ENCODE peak calls at places on chromosomes 4 and X, in ten cellular contexts. J is breast epithelium, E is tibial nerve, L is HCT116, B is Peyer's patch, N is vagina, Q is testis, K is esophagus muscularis mucosa, X is IMR-90, S is heart left ventricle. O is an unnamed sample.
A peak's percentile ranks its signal among the peaks of the same experiment; 100 is the strongest.

GRCh38 chr4:5399790-5400421 is 308.5 kb downstream of the EVC2 start:
- DNase-seq in S (no peak), X (peak; percentile 38), Q (peak; percentile 22), B (no peak), L (peak; percentile 8), N (no peak), E (no peak), J (no peak), K (no peak), O (peak; percentile 15)

GRCh38 chr4:80036949-80037348 is 36.1 kb downstream of the ANTXR2 start:
- DNase-seq in B (no peak), X (peak; percentile 77), S (no peak), E (no peak), K (no peak), N (no peak), J (no peak), L (no peak), Q (peak; percentile 25), O (peak; percentile 20)

GRCh38 chrX:36462142-36462541 is 542.6 kb downstream of the CFAP47 start:
- DNase-seq in S (no peak), N (no peak), E (no peak), J (no peak), Q (no peak), K (no peak), B (no peak), L (no peak), X (no peak), O (no peak)

GRCh38 chr4:15035152-15035551 is 32.9 kb downstream of the CPEB2 start:
- DNase-seq in J (no peak), X (peak; percentile 70), Q (no peak), L (no peak), K (no peak), S (no peak), E (no peak), N (no peak), B (no peak), O (no peak)

GRCh38 chr4:40514409-40515025 is 115.1 kb downstream of the RBM47 start:
- DNase-seq in B (peak; percentile 51), L (no peak), E (no peak), K (no peak), N (no peak), S (no peak), J (no peak), X (no peak), Q (no peak), O (no peak)

GRCh38 chrX:113929004-113929403 is 654.9 kb upstream of the HTR2C start:
- DNase-seq in N (no peak), X (peak; percentile 10), Q (peak; percentile 37), K (no peak), J (no peak), E (no peak), B (no peak), L (peak; percentile 43), S (no peak), O (peak; percentile 16)

GRCh38 chrX:69066021-69066757 is 99.1 kb downstream of the PJA1 start:
- DNase-seq in X (no peak), J (no peak), S (no peak), N (no peak), L (no peak), E (no peak), B (no peak), Q (no peak), K (no peak), O (peak; percentile 25)

GRCh38 chr4:4182835-4183568 is 43.7 kb downstream of the OTOP1 start:
- DNase-seq in L (peak; percentile 7), X (no peak), B (no peak), N (no peak), E (no peak), S (no peak), K (no peak), J (no peak), Q (peak; percentile 51), O (no peak)

GRCh38 chr4:168769416-168769815 is 240.6 kb downstream of the CBR4 start:
- DNase-seq in S (no peak), Q (no peak), K (no peak), X (peak; percentile 80), N (no peak), B (no peak), L (no peak), E (no peak), J (no peak), O (no peak)

DNA sequence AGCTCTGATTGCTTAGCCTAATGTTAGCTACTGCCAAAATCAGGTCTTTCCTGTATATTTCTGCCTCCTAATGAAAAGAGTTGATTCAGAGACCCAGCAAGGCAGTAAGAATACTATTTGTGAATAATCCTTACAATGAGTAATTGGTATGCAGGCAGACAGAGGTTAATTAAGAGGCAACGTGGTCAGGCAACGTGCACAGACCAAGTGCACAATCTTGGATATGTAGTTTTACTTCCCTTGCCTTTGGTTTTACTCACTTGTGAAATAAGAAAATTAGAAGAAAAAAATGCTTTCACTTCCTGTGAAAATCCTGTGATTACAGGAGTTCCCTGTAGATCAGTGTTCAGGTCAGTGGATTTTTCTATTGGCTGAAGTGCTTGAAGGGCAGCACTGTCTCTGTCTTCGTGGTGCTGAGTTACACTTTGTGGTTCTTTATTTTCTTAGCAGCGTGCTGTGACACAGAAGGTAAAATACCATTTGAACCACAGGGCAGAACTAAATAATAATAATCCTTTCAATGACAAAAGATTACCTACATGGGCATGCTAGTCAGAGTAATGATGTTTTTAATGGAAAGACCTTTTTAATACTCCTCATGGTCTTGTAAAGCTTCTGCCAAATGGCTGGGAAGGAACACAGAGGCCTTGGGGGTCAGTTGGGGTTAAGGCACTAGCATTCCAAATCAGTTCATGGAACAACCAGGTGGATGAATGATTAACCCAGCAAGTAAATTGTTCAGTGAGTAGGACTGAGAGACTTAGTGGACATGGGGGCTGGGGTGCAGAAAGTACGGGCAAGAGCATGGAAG is 430.9 kb downstream of the MAPK10 start:
- DNase-seq in B (no peak), S (no peak), Q (no peak), X (peak; percentile 47), K (no peak), J (no peak), L (no peak), N (no peak), E (no peak), O (no peak)
- H3K4me1 ChIP-seq in B (peaks cover 21% of the 10 kb centered on the region), S (peaks cover 50% of the 10 kb centered on the region), Q (no peaks in the 10 kb centered on the region), X (peaks cover 10% of the 10 kb centered on the region), K (peaks cover 30% of the 10 kb centered on the region), J (no peaks in the 10 kb centered on the region), L (peaks cover 4% of the 10 kb centered on the region), N (peaks cover 19% of the 10 kb centered on the region), E (no peaks in the 10 kb centered on the region), O (peaks cover 13% of the 10 kb centered on the region)

GRCh38 chrX:103098488-103098887 is 5.5 kb upstream of the NXF3 start:
- DNase-seq in E (no peak), L (no peak), Q (no peak), K (no peak), X (no peak), J (no peak), S (no peak), N (no peak), B (no peak), O (no peak)

GRCh38 chrX:103092942-103093341 is at the start of gene NXF3:
- DNase-seq in K (no peak), E (no peak), J (no peak), B (no peak), X (no peak), L (no peak), S (no peak), Q (peak; percentile 70), N (no peak), O (no peak)
- TF ChIP-seq POLR2A in K (no peak), E (no peak), J (no peak), B (no peak), X (no peak), L (no peak), S (no peak), Q (no peak), N (no peak), O (no peak)

DNA sequence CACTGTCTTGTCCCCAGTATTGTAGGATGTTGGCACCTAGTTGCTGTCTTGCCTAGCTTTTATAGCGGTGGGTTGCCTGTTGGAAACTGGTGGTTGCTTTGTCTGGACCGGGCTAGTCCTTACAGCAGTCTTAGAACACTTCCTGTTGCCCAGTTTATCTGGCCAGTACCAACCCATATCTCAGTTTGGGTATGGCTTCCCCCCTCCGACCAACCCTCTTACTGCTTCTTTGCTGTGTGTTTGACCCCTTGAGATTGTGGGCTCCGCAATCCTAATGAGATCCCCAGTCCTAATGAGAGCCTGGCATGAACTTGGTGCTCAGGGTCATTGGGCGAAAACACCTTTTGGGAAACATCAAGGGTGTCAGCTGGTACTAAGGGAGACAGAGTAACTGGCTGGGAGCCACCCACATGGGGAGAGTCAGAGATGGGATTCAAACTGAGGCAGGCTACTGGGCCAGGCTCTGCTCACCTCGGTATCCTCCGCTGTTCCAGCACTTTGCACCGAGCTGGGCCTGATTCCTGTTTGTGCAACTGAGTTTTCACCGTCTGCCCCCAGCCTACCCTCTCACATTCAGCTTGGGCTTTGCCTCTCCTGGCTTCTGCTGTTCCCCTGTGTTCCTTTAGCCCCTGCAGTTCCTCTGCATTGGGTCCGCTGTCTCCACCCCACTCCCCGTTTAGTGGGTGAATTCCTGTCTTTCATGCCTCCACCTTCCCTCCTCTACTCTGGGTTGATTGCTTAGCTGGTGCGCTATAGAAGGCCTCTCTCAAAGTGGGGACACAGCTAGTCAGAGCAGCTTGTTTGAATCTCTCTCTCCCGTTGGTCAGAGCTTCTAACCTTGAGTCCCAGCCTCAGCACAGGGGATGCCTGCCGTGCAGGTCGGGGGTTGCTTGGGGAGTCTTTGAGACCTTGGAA is 1.6 kb downstream of the TBC1D14 start:
- DNase-seq in S (no peak), J (no peak), Q (no peak), X (no peak), B (no peak), E (no peak), K (no peak), N (no peak), L (no peak), O (no peak)
- TF ChIP-seq CTCF in S (no peak), J (no peak), Q (no peak), X (no peak), B (no peak), E (no peak), K (no peak), N (no peak), L (no peak), O (no peak)

GRCh38 chrX:107747596-107748161 is 27.9 kb downstream of the TSC22D3 start:
- DNase-seq in E (peak; percentile 33), Q (no peak), N (no peak), S (no peak), J (no peak), K (no peak), B (no peak), L (no peak), X (peak; percentile 19), O (no peak)

GRCh38 chrX:107752037-107752436 is 23.6 kb downstream of the TSC22D3 start:
- DNase-seq in Q (no peak), L (no peak), K (no peak), E (no peak), B (no peak), X (no peak), S (no peak), N (no peak), J (no peak), O (no peak)

GRCh38 chrX:107750263-107750662 is 25.3 kb downstream of the TSC22D3 start:
- DNase-seq in X (no peak), Q (no peak), N (no peak), S (no peak), B (no peak), K (no peak), J (no peak), L (no peak), E (no peak), O (no peak)

GRCh38 chrX:107751127-107751526 is 24.5 kb downstream of the TSC22D3 start:
- DNase-seq in E (no peak), Q (no peak), J (no peak), S (no peak), X (no peak), K (no peak), B (no peak), L (no peak), N (no peak), O (no peak)

GRCh38 chrX:107748490-107748889 is 27.1 kb downstream of the TSC22D3 start:
- DNase-seq in N (no peak), X (no peak), Q (no peak), J (no peak), S (no peak), L (no peak), K (no peak), E (no peak), B (no peak), O (no peak)
- H3K4me1 ChIP-seq in N (peaks cover 22% of the 10 kb centered on the region), X (no peaks in the 10 kb centered on the region), Q (peaks cover 9% of the 10 kb centered on the region), J (no peaks in the 10 kb centered on the region), S (peaks cover 56% of the 10 kb centered on the region), L (peaks cover 13% of the 10 kb centered on the region), K (peaks cover 86% of the 10 kb centered on the region), E (no peaks in the 10 kb centered on the region), B (peaks cover 22% of the 10 kb centered on the region), O (peaks cover 50% of the 10 kb centered on the region)